ENCODE peak calls at places on chromosomes 16 and 17, in seven cellular contexts. S is adrenal gland, R is body of pancreas, Z is uterus, P is endothelial cell of umbilical vein, N is testis, X is H1. C is an unnamed sample. For H3K36me3, the result is how much of the 10 kb centered on the place peaks cover.

GRCh38 chr17:7215652-7216139 is 3.9 kb downstream of the DLG4 start:
- DNase-seq in X (no peak), N (no peak), P (no peak), Z (no peak), S (peak), R (no peak), C (peak)

GRCh38 chr16:57277586-57277985 is 6.9 kb downstream of the PLLP start:
- DNase-seq in N (no peak), X (no peak), S (no peak), Z (no peak), R (no peak), P (no peak), C (no peak)

GRCh38 chr16:86979061-86979460 is 338.1 kb downstream of the C16orf95 start:
- DNase-seq in S (no peak), R (no peak), P (no peak), N (no peak), X (no peak), Z (no peak), C (no peak)

GRCh38 chr17:54932711-54933110 is 32.1 kb downstream of the TOM1L1 start:
- DNase-seq in S (no peak), X (no peak), N (no peak), Z (no peak), R (no peak), P (no peak), C (no peak)

GRCh38 chr16:66152841-66153525 is 213.5 kb upstream of the CDH5 start:
- DNase-seq in X (no peak), N (no peak), S (no peak), Z (no peak), P (no peak), R (no peak), C (no peak)

GRCh38 chr16:85490971-85491771 is 122.0 kb upstream of the GSE1 start:
- DNase-seq in X (peak), Z (no peak), R (peak), S (no peak), P (no peak), N (peak), C (no peak)

GRCh38 chr17:35373984-35374765 is 754 bp upstream of the SLFN11 start:
- DNase-seq in X (peak), P (no peak), Z (peak), N (peak), R (peak), S (peak), C (peak)

GRCh38 chr17:8131844-8132441 is 8.0 kb upstream of the HES7 start:
- DNase-seq in X (no peak), P (no peak), N (no peak), R (no peak), S (no peak), Z (no peak), C (no peak)

GRCh38 chr17:16814439-16814838 is 124.4 kb downstream of the CCDC144A start:
- DNase-seq in N (no peak), Z (no peak), P (no peak), R (no peak), X (no peak), S (no peak), C (no peak)

GRCh38 chr17:66952031-66952524 is 12.4 kb upstream of the CACNG4 start:
- DNase-seq in Z (peak), N (no peak), S (no peak), P (peak), R (peak), X (no peak), C (no peak)

GRCh38 chr16:48136547-48137360 is 19.0 kb downstream of the ABCC12 start:
- DNase-seq in X (no peak), R (no peak), Z (no peak), N (no peak), P (no peak), S (no peak), C (peak)

GRCh38 chr16:13136896-13137295 is 235.5 kb downstream of the SHISA9 start:
- DNase-seq in P (no peak), N (no peak), Z (no peak), X (no peak), R (no peak), S (no peak), C (no peak)

GRCh38 chr17:13323990-13324389 is 277.7 kb downstream of the HS3ST3A1 start:
- DNase-seq in N (no peak), P (no peak), R (no peak), S (no peak), X (no peak), Z (no peak), C (no peak)

GRCh38 chr17:19991252-19991885 is 13.7 kb upstream of the AKAP10 start:
- DNase-seq in R (no peak), P (no peak), N (peak), S (peak), X (no peak), Z (no peak), C (no peak)

GRCh38 chr16:52543654-52544053 is 3.3 kb downstream of the TOX3 start:
- DNase-seq in N (no peak), P (no peak), R (no peak), X (no peak), Z (no peak), S (no peak), C (no peak)

GRCh38 chr16:19555938-19556778 is 655 bp downstream of the VPS35L start:
- DNase-seq in N (peak), P (peak), X (peak), R (no peak), Z (peak), S (no peak), C (no peak)

DNA sequence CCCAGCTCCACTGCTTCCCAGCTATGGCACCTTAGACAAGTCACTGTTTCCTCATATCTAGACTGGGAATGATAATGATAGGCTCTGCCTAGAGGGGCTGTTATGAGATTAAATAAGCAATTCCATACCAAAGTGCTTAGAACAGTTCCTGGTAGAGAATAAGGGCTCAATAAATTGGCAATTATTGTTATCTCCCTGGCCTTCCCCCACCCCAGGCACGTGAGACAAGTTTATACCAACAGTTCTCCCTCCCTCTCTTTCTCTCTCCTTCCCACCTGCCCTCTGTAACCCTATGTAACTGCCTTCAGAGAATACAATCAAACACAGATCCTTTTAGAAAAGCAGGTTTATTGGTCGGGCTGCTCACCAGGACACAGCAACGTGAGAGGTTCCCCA is 13.9 kb upstream of the STAT3 start:
- DNase-seq in Z (no peak), X (no peak), R (no peak), S (no peak), P (no peak), N (no peak), C (no peak)
- H3K36me3 ChIP-seq in Z (under half), X (under half), R (under half), S (under half), P (under half), N (under half), C (under half)

DNA sequence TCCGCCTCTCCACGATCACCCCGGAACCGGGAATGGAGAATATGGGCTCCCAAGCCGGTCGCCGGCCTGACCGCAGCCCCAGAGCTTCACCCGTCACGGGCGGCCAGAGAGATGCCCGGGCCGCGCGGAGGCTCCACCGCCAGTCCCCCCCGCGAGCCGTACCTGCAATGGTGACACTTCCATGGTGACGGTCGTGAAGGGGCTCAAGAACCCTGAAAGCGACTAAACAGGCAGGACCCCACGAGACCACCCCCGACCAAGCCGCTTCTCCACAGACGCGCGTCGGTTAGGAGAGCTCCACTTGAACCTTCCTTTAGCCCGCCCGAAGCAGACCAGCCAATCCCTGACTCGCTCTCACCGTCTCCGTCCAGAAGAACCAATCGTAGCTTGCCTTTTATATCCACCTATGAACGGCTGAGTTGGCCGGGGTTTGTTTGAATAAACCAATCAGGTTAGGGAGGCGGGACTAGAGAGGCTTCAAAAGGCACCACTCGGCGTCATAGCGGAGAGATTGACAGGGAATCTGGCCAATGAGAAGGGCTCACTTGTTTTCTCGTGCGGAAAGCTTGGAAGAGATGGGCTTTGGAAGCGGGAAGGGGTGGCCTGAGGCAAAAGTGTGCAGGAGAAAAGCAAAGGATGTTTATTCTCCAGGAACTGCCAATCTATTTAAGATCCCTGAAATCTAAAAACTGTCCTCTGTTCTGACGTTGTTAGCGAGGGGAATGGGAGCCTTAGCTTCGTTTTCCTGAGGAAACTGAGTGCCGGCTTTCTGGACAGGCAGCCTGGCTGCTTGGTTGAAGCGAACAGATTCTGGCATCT is at the start of gene TOP2A:
- DNase-seq in P (peak), X (peak), Z (peak), N (peak), R (peak), S (peak), C (peak)
- TF ChIP-seq POLR2A in P (peak), X (no peak), Z (no peak), N (no peak), R (no peak), S (no peak), C (no peak)

DNA sequence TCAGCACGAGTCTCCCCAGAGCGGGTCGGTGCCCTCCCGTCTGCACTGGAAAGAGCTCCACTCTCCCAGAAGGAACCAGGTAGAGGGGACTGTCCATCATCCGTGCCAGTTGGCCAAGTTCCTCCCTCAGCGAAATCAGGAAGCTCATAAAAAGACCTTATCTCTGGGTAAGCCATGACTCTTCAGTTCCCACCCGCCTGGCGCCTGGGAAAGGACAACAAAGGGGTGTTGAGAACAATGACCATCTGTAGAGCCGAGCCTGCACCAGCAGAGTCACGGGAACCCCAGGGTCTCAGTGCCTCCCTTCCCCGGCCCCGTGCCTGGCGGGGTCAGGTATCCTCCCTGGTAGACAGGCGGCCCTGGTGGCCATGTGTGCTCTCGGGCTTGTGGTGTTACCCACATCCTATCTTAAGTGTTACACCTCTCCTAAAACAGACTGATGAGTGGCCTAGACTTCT is 190.8 kb downstream of the AXIN2 start:
- DNase-seq in R (peak), N (no peak), P (peak), X (no peak), S (no peak), Z (no peak), C (no peak)
- TF ChIP-seq CTCF in R (no peak), N (no peak), P (no peak), X (no peak), S (no peak), Z (no peak), C (no peak)

DNA sequence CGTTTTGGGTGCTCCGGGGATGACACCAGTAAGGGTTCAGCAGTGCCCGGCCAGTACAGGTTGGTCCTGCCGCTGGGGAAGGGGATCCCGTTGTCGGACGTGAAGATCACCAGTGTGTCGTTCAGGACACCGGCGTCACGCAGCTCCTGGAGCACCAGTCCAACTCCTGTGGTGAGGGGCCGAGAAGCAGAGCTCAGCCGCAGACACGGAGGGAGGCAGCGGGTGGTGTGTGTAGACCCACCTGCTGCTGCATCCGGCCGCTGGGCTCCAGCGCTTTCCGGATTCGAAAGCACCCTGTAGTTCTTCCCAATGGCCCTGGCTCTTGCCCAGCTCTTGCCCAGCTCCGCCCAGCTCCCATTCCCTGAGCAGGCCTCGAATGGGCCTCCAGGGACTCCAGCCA is 8.0 kb downstream of the SGSH start:
- DNase-seq in X (no peak), S (no peak), Z (no peak), N (no peak), P (no peak), R (no peak), C (no peak)
- H3K36me3 ChIP-seq in X (under half), S (under half), Z (under half), N (under half), P (half or more), R (under half), C (half or more)

DNA sequence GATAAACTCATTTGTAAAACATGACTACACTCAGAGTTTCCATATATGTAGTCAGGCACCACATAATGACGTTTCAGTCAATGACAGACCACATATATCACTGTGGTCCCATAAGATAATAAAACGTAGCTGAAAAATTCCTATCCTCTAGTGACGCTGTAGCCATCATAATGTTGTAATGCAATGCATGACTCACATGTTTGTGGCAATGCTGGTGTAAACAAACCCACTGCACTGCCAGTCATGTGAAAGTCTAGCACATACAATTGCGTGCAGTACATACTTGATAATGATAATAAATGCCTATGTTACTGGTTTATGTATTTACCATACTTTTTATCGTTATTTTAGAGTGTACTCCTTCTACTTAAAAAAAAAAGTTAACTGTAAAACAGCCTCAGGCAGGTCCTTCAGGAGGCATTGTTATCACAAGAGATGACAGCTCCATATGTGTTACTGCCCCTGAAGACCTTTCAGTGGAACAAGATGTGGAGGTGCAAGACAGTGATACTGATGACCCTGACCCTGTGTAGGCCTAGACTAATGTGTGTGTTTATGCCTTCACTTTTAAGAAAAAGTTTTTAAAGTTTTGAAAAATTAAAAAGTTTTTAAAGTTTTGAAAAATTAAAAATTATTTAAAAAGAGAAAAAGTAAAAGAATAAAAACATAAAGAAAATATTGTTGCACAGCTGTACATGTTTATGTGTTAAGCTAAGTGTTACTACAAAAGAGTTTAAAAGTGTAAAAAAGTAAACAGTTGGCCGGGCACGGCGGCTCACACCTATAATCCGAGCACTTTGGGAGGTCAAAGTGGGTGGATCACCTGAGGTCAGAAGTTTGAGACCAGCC is 9.0 kb downstream of the STAT5B start:
- DNase-seq in S (no peak), P (no peak), N (no peak), R (no peak), Z (no peak), X (no peak), C (no peak)
- TF ChIP-seq POLR2A in S (no peak), P (no peak), N (no peak), R (no peak), Z (no peak), X (no peak), C (no peak)

GRCh38 chr16:2223375-2224182 is at the start of gene E4F1:
- DNase-seq in S (peak), P (peak), X (peak), N (peak), Z (peak), R (peak), C (peak)
- TF ChIP-seq CTCF in S (no peak), P (no peak), X (no peak), N (no peak), Z (no peak), R (no peak), C (no peak)

DNA sequence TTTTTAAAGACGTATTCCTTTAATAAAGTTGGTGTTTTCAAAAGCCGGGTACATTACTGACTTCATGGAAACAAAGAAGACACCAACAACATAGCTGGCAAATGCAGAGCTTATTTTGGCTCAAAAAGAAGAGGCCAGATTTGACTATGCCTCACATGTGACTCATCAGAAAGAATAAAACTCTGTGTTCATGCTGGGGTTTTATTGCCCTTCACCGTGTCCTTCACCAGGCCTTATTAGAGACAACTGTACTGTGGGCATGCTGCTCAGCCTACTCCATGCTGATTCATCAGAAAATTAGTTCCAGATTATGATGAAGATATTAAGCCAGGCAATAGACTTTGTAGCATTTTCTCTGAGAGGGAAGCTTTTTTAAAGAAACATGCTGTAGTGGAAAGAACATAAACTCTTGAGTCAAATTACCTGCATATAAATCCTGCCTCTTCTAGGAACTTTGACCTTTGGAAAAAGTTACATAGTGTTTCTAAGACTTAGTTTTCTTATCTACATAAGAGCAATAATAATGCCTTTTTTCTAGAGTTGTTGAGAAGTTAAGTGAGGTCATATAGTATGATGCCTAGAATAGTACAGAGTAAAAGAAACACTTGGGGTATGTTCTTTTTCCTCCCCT is 89.7 kb downstream of the CYB561 start:
- DNase-seq in N (peak), X (no peak), P (peak), R (no peak), Z (peak), S (peak), C (no peak)
- H3K36me3 ChIP-seq in N (under half), X (under half), P (under half), R (under half), Z (under half), S (under half), C (under half)